ENCODE peak calls at places on chromosomes 3 and 15, in five cellular contexts. One of them, this sample, is unnamed.

GRCh38 chr3:37072892-37073291 is 79.6 kb downstream of the MLH1 start:
- DNase-seq in heart left ventricle: no peak
- DNase-seq in substantia nigra: no peak
- DNase-seq in astrocyte: peak
- DNase-seq in CD8-positive, alpha-beta T cell: no peak
- DNase-seq in this sample: no peak

GRCh38 chr3:169640467-169641148 is 22.9 kb downstream of the MECOM start:
- DNase-seq in substantia nigra: no peak
- DNase-seq in CD8-positive, alpha-beta T cell: no peak
- DNase-seq in astrocyte: no peak
- DNase-seq in heart left ventricle: no peak
- DNase-seq in this sample: no peak

GRCh38 chr15:90178468-90179435 is 22.4 kb upstream of the SEMA4B start:
- DNase-seq in CD8-positive, alpha-beta T cell: no peak
- DNase-seq in astrocyte: no peak
- DNase-seq in substantia nigra: no peak
- DNase-seq in heart left ventricle: no peak
- DNase-seq in this sample: peak

GRCh38 chr3:81302045-81302444 is 459.4 kb downstream of the GBE1 start:
- DNase-seq in astrocyte: peak
- DNase-seq in CD8-positive, alpha-beta T cell: no peak
- DNase-seq in heart left ventricle: no peak
- DNase-seq in substantia nigra: no peak
- DNase-seq in this sample: peak

GRCh38 chr3:166425900-166426611 is 588.8 kb upstream of the BCHE start:
- DNase-seq in substantia nigra: no peak
- DNase-seq in heart left ventricle: no peak
- DNase-seq in CD8-positive, alpha-beta T cell: no peak
- DNase-seq in astrocyte: no peak
- DNase-seq in this sample: no peak

GRCh38 chr3:50190921-50191660 is at the start of gene GNAT1:
- DNase-seq in CD8-positive, alpha-beta T cell: no peak
- DNase-seq in substantia nigra: no peak
- DNase-seq in heart left ventricle: no peak
- DNase-seq in astrocyte: no peak
- DNase-seq in this sample: no peak

GRCh38 chr15:54187325-54187724 is 209.1 kb downstream of the UNC13C start:
- DNase-seq in CD8-positive, alpha-beta T cell: no peak
- DNase-seq in astrocyte: no peak
- DNase-seq in heart left ventricle: no peak
- DNase-seq in substantia nigra: no peak
- DNase-seq in this sample: no peak

GRCh38 chr3:158452324-158452723 is 118.7 kb upstream of the MLF1 start:
- DNase-seq in astrocyte: no peak
- DNase-seq in CD8-positive, alpha-beta T cell: no peak
- DNase-seq in heart left ventricle: no peak
- DNase-seq in substantia nigra: no peak
- DNase-seq in this sample: no peak

GRCh38 chr3:111853071-111853470 is 6.0 kb upstream of the PHLDB2 start:
- DNase-seq in heart left ventricle: no peak
- DNase-seq in substantia nigra: no peak
- DNase-seq in CD8-positive, alpha-beta T cell: no peak
- DNase-seq in astrocyte: no peak
- DNase-seq in this sample: no peak

GRCh38 chr15:90232941-90233700 is 620 bp downstream of the CIB1 start:
- DNase-seq in heart left ventricle: peak
- DNase-seq in CD8-positive, alpha-beta T cell: no peak
- DNase-seq in substantia nigra: peak
- DNase-seq in astrocyte: peak
- DNase-seq in this sample: peak

GRCh38 chr3:131806736-131807135 is 228.1 kb downstream of the CPNE4 start:
- DNase-seq in CD8-positive, alpha-beta T cell: no peak
- DNase-seq in heart left ventricle: no peak
- DNase-seq in astrocyte: no peak
- DNase-seq in substantia nigra: no peak
- DNase-seq in this sample: no peak

GRCh38 chr15:31503256-31503655 is 176.6 kb downstream of the KLF13 start:
- DNase-seq in CD8-positive, alpha-beta T cell: no peak
- DNase-seq in heart left ventricle: no peak
- DNase-seq in astrocyte: no peak
- DNase-seq in substantia nigra: no peak
- DNase-seq in this sample: no peak

GRCh38 chr15:32786906-32787305 is 69.1 kb downstream of the GREM1 start:
- DNase-seq in heart left ventricle: no peak
- DNase-seq in substantia nigra: no peak
- DNase-seq in astrocyte: no peak
- DNase-seq in CD8-positive, alpha-beta T cell: no peak
- DNase-seq in this sample: no peak

GRCh38 chr3:34676431-34676830 is 878.0 kb downstream of the PDCD6IP start:
- DNase-seq in CD8-positive, alpha-beta T cell: no peak
- DNase-seq in substantia nigra: no peak
- DNase-seq in heart left ventricle: no peak
- DNase-seq in astrocyte: peak
- DNase-seq in this sample: no peak

GRCh38 chr3:105351821-105352220 is 14.9 kb upstream of the ALCAM start:
- DNase-seq in heart left ventricle: no peak
- DNase-seq in CD8-positive, alpha-beta T cell: no peak
- DNase-seq in substantia nigra: no peak
- DNase-seq in astrocyte: peak
- DNase-seq in this sample: no peak

GRCh38 chr15:74370471-74370870 is 3.0 kb upstream of the CYP11A1 start:
- DNase-seq in astrocyte: no peak
- DNase-seq in heart left ventricle: no peak
- DNase-seq in CD8-positive, alpha-beta T cell: no peak
- DNase-seq in substantia nigra: no peak
- DNase-seq in this sample: peak

GRCh38 chr3:184040010-184040409 is 8.5 kb downstream of the HTR3D start:
- DNase-seq in heart left ventricle: no peak
- DNase-seq in CD8-positive, alpha-beta T cell: no peak
- DNase-seq in substantia nigra: no peak
- DNase-seq in astrocyte: no peak
- DNase-seq in this sample: no peak

GRCh38 chr15:49428392-49429095 is 5.5 kb downstream of the FGF7 start:
- DNase-seq in substantia nigra: no peak
- DNase-seq in astrocyte: peak
- DNase-seq in CD8-positive, alpha-beta T cell: no peak
- DNase-seq in heart left ventricle: peak
- DNase-seq in this sample: no peak

GRCh38 chr15:25783607-25784131 is 79.5 kb downstream of the ATP10A start:
- DNase-seq in heart left ventricle: no peak
- DNase-seq in substantia nigra: no peak
- DNase-seq in astrocyte: no peak
- DNase-seq in CD8-positive, alpha-beta T cell: peak
- DNase-seq in this sample: no peak

GRCh38 chr3:111803123-111803593 is 55.9 kb upstream of the PHLDB2 start:
- DNase-seq in heart left ventricle: peak
- DNase-seq in CD8-positive, alpha-beta T cell: no peak
- DNase-seq in substantia nigra: no peak
- DNase-seq in astrocyte: peak
- DNase-seq in this sample: peak

GRCh38 chr3:196270499-196270898 is 17.0 kb downstream of the PCYT1A start:
- DNase-seq in substantia nigra: no peak
- DNase-seq in astrocyte: no peak
- DNase-seq in heart left ventricle: no peak
- DNase-seq in CD8-positive, alpha-beta T cell: no peak
- DNase-seq in this sample: no peak

GRCh38 chr3:87173776-87174175 is 53.3 kb upstream of the CHMP2B start:
- DNase-seq in CD8-positive, alpha-beta T cell: no peak
- DNase-seq in substantia nigra: no peak
- DNase-seq in heart left ventricle: no peak
- DNase-seq in astrocyte: no peak
- DNase-seq in this sample: no peak

GRCh38 chr3:122535964-122536363 is 21.2 kb upstream of the KPNA1 start:
- DNase-seq in astrocyte: no peak
- DNase-seq in substantia nigra: no peak
- DNase-seq in CD8-positive, alpha-beta T cell: no peak
- DNase-seq in heart left ventricle: no peak
- DNase-seq in this sample: no peak

GRCh38 chr3:122533480-122533879 is 18.7 kb upstream of the KPNA1 start:
- DNase-seq in heart left ventricle: no peak
- DNase-seq in substantia nigra: no peak
- DNase-seq in astrocyte: no peak
- DNase-seq in CD8-positive, alpha-beta T cell: no peak
- DNase-seq in this sample: no peak

GRCh38 chr3:122533931-122534334 is 19.2 kb upstream of the KPNA1 start:
- DNase-seq in astrocyte: peak
- DNase-seq in CD8-positive, alpha-beta T cell: no peak
- DNase-seq in heart left ventricle: no peak
- DNase-seq in substantia nigra: no peak
- DNase-seq in this sample: no peak

GRCh38 chr3:122536634-122537033 is 21.9 kb upstream of the KPNA1 start:
- DNase-seq in heart left ventricle: no peak
- DNase-seq in substantia nigra: no peak
- DNase-seq in CD8-positive, alpha-beta T cell: no peak
- DNase-seq in astrocyte: no peak
- DNase-seq in this sample: no peak
- H3K27ac ChIP-seq in heart left ventricle: no peak
- H3K27ac ChIP-seq in substantia nigra: no peak
- H3K27ac ChIP-seq in CD8-positive, alpha-beta T cell: no peak
- H3K27ac ChIP-seq in astrocyte: no peak
- H3K27ac ChIP-seq in this sample: no peak

GRCh38 chr15:51267714-51268105 is 70.7 kb downstream of the CYP19A1 start:
- DNase-seq in heart left ventricle: no peak
- DNase-seq in substantia nigra: no peak
- DNase-seq in astrocyte: no peak
- DNase-seq in CD8-positive, alpha-beta T cell: no peak
- DNase-seq in this sample: no peak
- H3K27ac ChIP-seq in heart left ventricle: no peak
- H3K27ac ChIP-seq in substantia nigra: no peak
- H3K27ac ChIP-seq in astrocyte: no peak
- H3K27ac ChIP-seq in CD8-positive, alpha-beta T cell: no peak
- H3K27ac ChIP-seq in this sample: no peak

GRCh38 chr3:120094776-120095225 is 554 bp upstream of the GSK3B start:
- DNase-seq in heart left ventricle: peak
- DNase-seq in substantia nigra: peak
- DNase-seq in astrocyte: peak
- DNase-seq in CD8-positive, alpha-beta T cell: no peak
- DNase-seq in this sample: peak
- H3K27ac ChIP-seq in heart left ventricle: peak
- H3K27ac ChIP-seq in substantia nigra: peak
- H3K27ac ChIP-seq in astrocyte: peak
- H3K27ac ChIP-seq in CD8-positive, alpha-beta T cell: peak
- H3K27ac ChIP-seq in this sample: peak

DNA sequence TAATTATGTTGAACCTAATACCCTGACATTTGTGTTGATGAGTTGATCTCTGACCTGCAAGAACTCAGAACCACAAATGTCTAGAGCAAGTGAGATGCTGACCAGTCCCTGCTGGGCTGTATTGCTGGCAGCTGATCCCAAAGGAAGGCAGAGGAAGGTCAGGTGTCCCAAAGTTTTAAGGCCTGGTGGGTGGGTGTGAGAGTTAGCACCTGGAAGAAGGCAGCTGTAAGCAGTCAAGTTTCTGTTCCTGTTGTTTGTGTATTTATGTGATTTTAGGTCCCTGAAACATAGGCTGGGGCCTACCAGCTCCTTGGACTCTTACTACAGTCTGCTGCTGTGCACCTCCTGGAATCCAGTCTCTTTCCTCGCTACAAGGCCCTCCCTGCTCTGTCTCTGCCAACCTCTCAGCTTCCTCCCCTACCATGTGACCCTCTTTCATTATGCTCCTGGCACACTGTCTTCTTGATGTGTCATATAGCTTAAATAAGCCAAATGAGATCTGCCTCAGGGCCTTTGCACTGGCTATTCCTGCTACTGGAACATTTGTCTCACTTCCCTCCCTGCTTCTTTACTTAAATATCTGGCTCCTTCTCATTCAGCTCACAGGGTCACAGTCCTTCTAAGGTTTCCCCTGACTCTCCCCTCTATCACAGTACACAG is 31.0 kb upstream of the ATOSA start:
- DNase-seq in substantia nigra: no peak
- DNase-seq in CD8-positive, alpha-beta T cell: no peak
- DNase-seq in astrocyte: no peak
- DNase-seq in heart left ventricle: no peak
- DNase-seq in this sample: no peak
- H3K27ac ChIP-seq in substantia nigra: no peak
- H3K27ac ChIP-seq in CD8-positive, alpha-beta T cell: no peak
- H3K27ac ChIP-seq in astrocyte: no peak
- H3K27ac ChIP-seq in heart left ventricle: no peak
- H3K27ac ChIP-seq in this sample: no peak

GRCh38 chr15:38878946-38879345 is 314.3 kb upstream of the RASGRP1 start:
- DNase-seq in CD8-positive, alpha-beta T cell: no peak
- DNase-seq in astrocyte: no peak
- DNase-seq in substantia nigra: no peak
- DNase-seq in heart left ventricle: no peak
- DNase-seq in this sample: no peak
- H3K27ac ChIP-seq in CD8-positive, alpha-beta T cell: no peak
- H3K27ac ChIP-seq in astrocyte: no peak
- H3K27ac ChIP-seq in substantia nigra: no peak
- H3K27ac ChIP-seq in heart left ventricle: no peak
- H3K27ac ChIP-seq in this sample: no peak

GRCh38 chr3:55090310-55090709 is 162.5 kb upstream of the LRTM1 start:
- DNase-seq in heart left ventricle: no peak
- DNase-seq in CD8-positive, alpha-beta T cell: no peak
- DNase-seq in substantia nigra: no peak
- DNase-seq in astrocyte: no peak
- DNase-seq in this sample: no peak

GRCh38 chr3:55090746-55091145 is 162.9 kb upstream of the LRTM1 start:
- DNase-seq in CD8-positive, alpha-beta T cell: no peak
- DNase-seq in heart left ventricle: no peak
- DNase-seq in astrocyte: no peak
- DNase-seq in substantia nigra: no peak
- DNase-seq in this sample: no peak

GRCh38 chr3:55091381-55092225 is 163.7 kb upstream of the LRTM1 start:
- DNase-seq in astrocyte: peak
- DNase-seq in heart left ventricle: no peak
- DNase-seq in CD8-positive, alpha-beta T cell: no peak
- DNase-seq in substantia nigra: no peak
- DNase-seq in this sample: no peak

GRCh38 chr3:55085231-55085630 is 157.4 kb upstream of the LRTM1 start:
- DNase-seq in substantia nigra: no peak
- DNase-seq in heart left ventricle: no peak
- DNase-seq in astrocyte: no peak
- DNase-seq in CD8-positive, alpha-beta T cell: no peak
- DNase-seq in this sample: no peak

GRCh38 chr3:55089211-55089610 is 161.4 kb upstream of the LRTM1 start:
- DNase-seq in heart left ventricle: no peak
- DNase-seq in astrocyte: peak
- DNase-seq in CD8-positive, alpha-beta T cell: no peak
- DNase-seq in substantia nigra: no peak
- DNase-seq in this sample: no peak
- H3K27ac ChIP-seq in heart left ventricle: no peak
- H3K27ac ChIP-seq in astrocyte: no peak
- H3K27ac ChIP-seq in CD8-positive, alpha-beta T cell: no peak
- H3K27ac ChIP-seq in substantia nigra: no peak
- H3K27ac ChIP-seq in this sample: no peak

DNA sequence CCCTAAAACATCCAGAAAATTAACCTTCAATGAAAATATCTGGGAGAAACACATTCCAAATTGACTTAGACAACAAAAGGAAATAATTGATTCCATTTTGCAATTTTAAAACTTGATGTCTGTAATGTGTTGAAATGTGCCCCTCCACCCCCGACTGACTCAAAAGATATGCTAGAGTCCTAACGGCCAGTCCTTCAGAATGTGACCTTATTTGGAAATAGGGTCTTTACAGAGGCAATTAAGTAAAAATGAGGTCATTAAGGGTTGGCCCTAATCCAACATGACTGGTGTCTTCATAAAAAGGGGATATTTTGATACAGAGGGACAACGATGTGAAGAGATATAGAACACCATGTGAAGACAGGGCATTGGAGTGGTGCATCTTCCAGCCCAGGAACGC is 153.9 kb downstream of the PDZRN3 start:
- DNase-seq in astrocyte: no peak
- DNase-seq in substantia nigra: no peak
- DNase-seq in CD8-positive, alpha-beta T cell: no peak
- DNase-seq in heart left ventricle: no peak
- DNase-seq in this sample: no peak
- H3K27ac ChIP-seq in astrocyte: no peak
- H3K27ac ChIP-seq in substantia nigra: no peak
- H3K27ac ChIP-seq in CD8-positive, alpha-beta T cell: no peak
- H3K27ac ChIP-seq in heart left ventricle: no peak
- H3K27ac ChIP-seq in this sample: no peak